ENCODE peak calls at places on chromosomes 13 and 19, in nine cellular contexts. V is CD8-positive, alpha-beta T cell; R is IMR-90; M is epithelial cell of proximal tubule; N is LNCaP clone FGC; U is SW 1271; E is lower leg skin; Z is EH; D is fibroblast of mammary gland. T is an unnamed sample.

GRCh38 chr13:92074658-92075057 is 676.2 kb downstream of the GPC5 start:
- DNase-seq in V (no peak), N (peak), D (no peak), U (no peak), M (peak), R (no peak), Z (no peak), E (no peak), T (peak)

GRCh38 chr19:17610384-17610783 is 54.9 kb downstream of the COLGALT1 start:
- DNase-seq in E (no peak), N (no peak), Z (peak), M (no peak), U (no peak), D (peak), V (no peak), R (peak), T (peak)

GRCh38 chr13:60441761-60442160 is 44.7 kb downstream of the TDRD3 start:
- DNase-seq in N (no peak), D (no peak), R (no peak), M (no peak), V (no peak), U (no peak), E (no peak), Z (no peak), T (no peak)

GRCh38 chr13:93420887-93421286 is 194.3 kb downstream of the GPC6 start:
- DNase-seq in U (no peak), Z (no peak), E (no peak), D (no peak), V (no peak), R (no peak), M (no peak), N (no peak), T (no peak)

GRCh38 chr13:113968463-113969310 is 5.2 kb downstream of the C13orf46 start:
- DNase-seq in R (no peak), Z (no peak), E (no peak), U (no peak), N (no peak), M (no peak), V (no peak), D (no peak), T (no peak)

GRCh38 chr19:29378543-29379105 is 147.2 kb upstream of the VSTM2B start:
- DNase-seq in Z (no peak), V (no peak), M (no peak), N (no peak), D (no peak), U (no peak), R (no peak), E (peak), T (no peak)

GRCh38 chr19:29211562-29212416 is 1.2 kb downstream of the UQCRFS1 start:
- DNase-seq in E (no peak), D (peak), V (no peak), N (no peak), R (peak), M (no peak), U (no peak), Z (peak), T (peak)

GRCh38 chr19:12773571-12773970 is 1.8 kb downstream of the HOOK2 start:
- DNase-seq in E (no peak), D (peak), V (no peak), U (peak), N (no peak), M (no peak), Z (peak), R (peak), T (peak)

GRCh38 chr19:49339364-49340068 is 4.3 kb downstream of the CD37 start:
- DNase-seq in M (no peak), D (peak), Z (peak), R (peak), U (no peak), E (peak), N (no peak), V (no peak), T (peak)

T was measured in choroid plexus epithelial cell.